ENCODE peak calls at places on chromosomes 11 and 22, in eight cellular contexts. One of them, this sample, is unnamed.

GRCh38 chr11:66280428-66280827 is 2.5 kb downstream of the CNIH2 start:
- DNase-seq in SK-N-SH: peak; percentile 47
- DNase-seq in GM12865: no peak
- DNase-seq in Calu3: no peak
- DNase-seq in keratinocyte: no peak
- DNase-seq in astrocyte of the spinal cord: peak; percentile 7
- DNase-seq in BJ: no peak
- DNase-seq in hepatocyte: no peak
- DNase-seq in this sample: no peak

GRCh38 chr11:76076749-76077148 is 129.6 kb downstream of the WNT11 start:
- DNase-seq in SK-N-SH: no peak
- DNase-seq in GM12865: no peak
- DNase-seq in Calu3: no peak
- DNase-seq in keratinocyte: no peak
- DNase-seq in astrocyte of the spinal cord: no peak
- DNase-seq in BJ: no peak
- DNase-seq in hepatocyte: no peak
- DNase-seq in this sample: no peak

GRCh38 chr11:113162590-113162961 is 151.8 kb upstream of the TTC12 start:
- DNase-seq in SK-N-SH: no peak
- DNase-seq in GM12865: no peak
- DNase-seq in Calu3: no peak
- DNase-seq in keratinocyte: no peak
- DNase-seq in astrocyte of the spinal cord: peak; percentile 20
- DNase-seq in BJ: no peak
- DNase-seq in hepatocyte: no peak
- DNase-seq in this sample: no peak

GRCh38 chr11:134987223-134987768 is 575.3 kb upstream of the B3GAT1 start:
- DNase-seq in SK-N-SH: no peak
- DNase-seq in GM12865: no peak
- DNase-seq in Calu3: no peak
- DNase-seq in keratinocyte: no peak
- DNase-seq in astrocyte of the spinal cord: no peak
- DNase-seq in BJ: no peak
- DNase-seq in hepatocyte: peak; percentile 54
- DNase-seq in this sample: no peak

GRCh38 chr11:28521075-28521474 is 412.9 kb downstream of the METTL15 start:
- DNase-seq in SK-N-SH: no peak
- DNase-seq in GM12865: no peak
- DNase-seq in Calu3: no peak
- DNase-seq in keratinocyte: no peak
- DNase-seq in astrocyte of the spinal cord: no peak
- DNase-seq in BJ: no peak
- DNase-seq in hepatocyte: no peak
- DNase-seq in this sample: no peak

GRCh38 chr11:84413547-84413946 is 1127.4 kb upstream of the CCDC90B start:
- DNase-seq in SK-N-SH: no peak
- DNase-seq in GM12865: no peak
- DNase-seq in Calu3: no peak
- DNase-seq in keratinocyte: no peak
- DNase-seq in astrocyte of the spinal cord: no peak
- DNase-seq in BJ: no peak
- DNase-seq in hepatocyte: no peak
- DNase-seq in this sample: no peak

GRCh38 chr11:58923300-58923788 is 15.9 kb upstream of the GLYATL1 start:
- DNase-seq in SK-N-SH: peak; percentile 13
- DNase-seq in GM12865: peak; percentile 51
- DNase-seq in Calu3: no peak
- DNase-seq in keratinocyte: no peak
- DNase-seq in astrocyte of the spinal cord: peak; percentile 54
- DNase-seq in BJ: no peak
- DNase-seq in hepatocyte: peak; percentile 60
- DNase-seq in this sample: peak; percentile 27

GRCh38 chr22:43862074-43862881 is at the start of gene SULT4A1:
- DNase-seq in SK-N-SH: peak; percentile 92
- DNase-seq in GM12865: no peak
- DNase-seq in Calu3: peak; percentile 63
- DNase-seq in keratinocyte: no peak
- DNase-seq in astrocyte of the spinal cord: no peak
- DNase-seq in BJ: no peak
- DNase-seq in hepatocyte: peak; percentile 76
- DNase-seq in this sample: peak; percentile 63

GRCh38 chr22:44828193-44828592 is 75.8 kb downstream of the ARHGAP8 start:
- DNase-seq in SK-N-SH: peak; percentile 87
- DNase-seq in GM12865: peak; percentile 32
- DNase-seq in Calu3: peak; percentile 55
- DNase-seq in keratinocyte: no peak
- DNase-seq in astrocyte of the spinal cord: no peak
- DNase-seq in BJ: no peak
- DNase-seq in hepatocyte: no peak
- DNase-seq in this sample: peak; percentile 4

GRCh38 chr11:11722861-11723260 is 101.1 kb upstream of the GALNT18 start:
- DNase-seq in SK-N-SH: no peak
- DNase-seq in GM12865: no peak
- DNase-seq in Calu3: no peak
- DNase-seq in keratinocyte: no peak
- DNase-seq in astrocyte of the spinal cord: no peak
- DNase-seq in BJ: no peak
- DNase-seq in hepatocyte: no peak
- DNase-seq in this sample: no peak

GRCh38 chr11:61780581-61781162 is 11.7 kb downstream of the TMEM258 start:
- DNase-seq in SK-N-SH: no peak
- DNase-seq in GM12865: no peak
- DNase-seq in Calu3: no peak
- DNase-seq in keratinocyte: no peak
- DNase-seq in astrocyte of the spinal cord: no peak
- DNase-seq in BJ: no peak
- DNase-seq in hepatocyte: no peak
- DNase-seq in this sample: no peak

GRCh38 chr11:103800406-103801114 is 235.9 kb upstream of the DDI1 start:
- DNase-seq in SK-N-SH: no peak
- DNase-seq in GM12865: no peak
- DNase-seq in Calu3: no peak
- DNase-seq in keratinocyte: no peak
- DNase-seq in astrocyte of the spinal cord: no peak
- DNase-seq in BJ: no peak
- DNase-seq in hepatocyte: no peak
- DNase-seq in this sample: no peak

GRCh38 chr11:94851864-94852581 is 83.9 kb downstream of the AMOTL1 start:
- DNase-seq in SK-N-SH: no peak
- DNase-seq in GM12865: no peak
- DNase-seq in Calu3: no peak
- DNase-seq in keratinocyte: peak; percentile 88
- DNase-seq in astrocyte of the spinal cord: no peak
- DNase-seq in BJ: no peak
- DNase-seq in hepatocyte: no peak
- DNase-seq in this sample: no peak

GRCh38 chr11:62705401-62705800 is 1.8 kb downstream of the BSCL2 start:
- DNase-seq in SK-N-SH: peak; percentile 65
- DNase-seq in GM12865: no peak
- DNase-seq in Calu3: peak; percentile 29
- DNase-seq in keratinocyte: no peak
- DNase-seq in astrocyte of the spinal cord: no peak
- DNase-seq in BJ: no peak
- DNase-seq in hepatocyte: no peak
- DNase-seq in this sample: no peak

GRCh38 chr22:39439170-39439569 is 17.6 kb upstream of the MGAT3 start:
- DNase-seq in SK-N-SH: no peak
- DNase-seq in GM12865: no peak
- DNase-seq in Calu3: no peak
- DNase-seq in keratinocyte: no peak
- DNase-seq in astrocyte of the spinal cord: peak; percentile 47
- DNase-seq in BJ: no peak
- DNase-seq in hepatocyte: peak; percentile 56
- DNase-seq in this sample: no peak

GRCh38 chr11:43493431-43493830 is 134.7 kb downstream of the TTC17 start:
- DNase-seq in SK-N-SH: no peak
- DNase-seq in GM12865: no peak
- DNase-seq in Calu3: no peak
- DNase-seq in keratinocyte: no peak
- DNase-seq in astrocyte of the spinal cord: no peak
- DNase-seq in BJ: no peak
- DNase-seq in hepatocyte: no peak
- DNase-seq in this sample: no peak

GRCh38 chr11:73270855-73271477 is 1.2 kb upstream of the P2RY6 start:
- DNase-seq in SK-N-SH: no peak
- DNase-seq in GM12865: no peak
- DNase-seq in Calu3: no peak
- DNase-seq in keratinocyte: no peak
- DNase-seq in astrocyte of the spinal cord: no peak
- DNase-seq in BJ: no peak
- DNase-seq in hepatocyte: no peak
- DNase-seq in this sample: no peak

GRCh38 chr22:40403141-40403540 is 32.7 kb downstream of the SGSM3 start:
- DNase-seq in SK-N-SH: no peak
- DNase-seq in GM12865: no peak
- DNase-seq in Calu3: no peak
- DNase-seq in keratinocyte: no peak
- DNase-seq in astrocyte of the spinal cord: no peak
- DNase-seq in BJ: no peak
- DNase-seq in hepatocyte: no peak
- DNase-seq in this sample: no peak

GRCh38 chr11:101456812-101457211 is 127.0 kb downstream of the TRPC6 start:
- DNase-seq in SK-N-SH: no peak
- DNase-seq in GM12865: no peak
- DNase-seq in Calu3: no peak
- DNase-seq in keratinocyte: no peak
- DNase-seq in astrocyte of the spinal cord: peak; percentile 45
- DNase-seq in BJ: no peak
- DNase-seq in hepatocyte: peak; percentile 29
- DNase-seq in this sample: peak; percentile 24
- TF ChIP-seq CTCF in SK-N-SH: peak; percentile 66
- TF ChIP-seq CTCF in GM12865: peak; percentile 5
- TF ChIP-seq CTCF in Calu3: no peak
- TF ChIP-seq CTCF in keratinocyte: peak; percentile 5
- TF ChIP-seq CTCF in astrocyte of the spinal cord: peak; percentile 16
- TF ChIP-seq CTCF in BJ: peak; percentile 33
- TF ChIP-seq CTCF in hepatocyte: peak; percentile 74
- TF ChIP-seq CTCF in this sample: peak; percentile 22

GRCh38 chr11:121446752-121447156 is 5.4 kb upstream of the SORL1 start:
- DNase-seq in SK-N-SH: peak; percentile 67
- DNase-seq in GM12865: peak; percentile 64
- DNase-seq in Calu3: no peak
- DNase-seq in keratinocyte: no peak
- DNase-seq in astrocyte of the spinal cord: peak; percentile 33
- DNase-seq in BJ: no peak
- DNase-seq in hepatocyte: no peak
- DNase-seq in this sample: peak; percentile 33
- TF ChIP-seq CTCF in SK-N-SH: peak; percentile 39
- TF ChIP-seq CTCF in GM12865: peak; percentile 3
- TF ChIP-seq CTCF in Calu3: no peak
- TF ChIP-seq CTCF in keratinocyte: peak; percentile 2
- TF ChIP-seq CTCF in astrocyte of the spinal cord: peak; percentile 33
- TF ChIP-seq CTCF in BJ: peak; percentile 30
- TF ChIP-seq CTCF in hepatocyte: peak; percentile 33
- TF ChIP-seq CTCF in this sample: peak; percentile 23

DNA sequence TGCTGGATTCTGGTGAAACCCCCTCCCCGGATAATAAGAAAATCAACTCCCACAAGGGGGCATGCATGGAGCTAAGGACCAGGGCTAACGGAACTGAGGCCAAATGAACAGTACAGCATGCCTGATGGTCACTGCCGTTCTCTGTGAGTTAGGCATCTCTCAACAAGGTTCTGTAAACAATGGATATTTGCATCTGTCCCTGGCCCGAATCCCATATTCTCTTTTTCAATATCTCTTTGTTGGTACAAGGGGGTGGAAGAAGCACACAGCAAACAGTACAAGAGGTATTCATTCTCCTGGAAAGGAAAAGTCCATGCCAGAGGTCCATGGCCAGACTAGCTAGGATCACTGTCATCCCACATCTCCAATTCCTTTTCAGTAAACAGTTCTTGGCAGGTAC is 32.2 kb upstream of the APOA1 start:
- DNase-seq in SK-N-SH: no peak
- DNase-seq in GM12865: no peak
- DNase-seq in Calu3: no peak
- DNase-seq in keratinocyte: no peak
- DNase-seq in astrocyte of the spinal cord: no peak
- DNase-seq in BJ: no peak
- DNase-seq in hepatocyte: no peak
- DNase-seq in this sample: no peak
- TF ChIP-seq CTCF in SK-N-SH: no peak
- TF ChIP-seq CTCF in GM12865: no peak
- TF ChIP-seq CTCF in Calu3: no peak
- TF ChIP-seq CTCF in keratinocyte: no peak
- TF ChIP-seq CTCF in astrocyte of the spinal cord: no peak
- TF ChIP-seq CTCF in BJ: no peak
- TF ChIP-seq CTCF in hepatocyte: no peak
- TF ChIP-seq CTCF in this sample: no peak

GRCh38 chr11:10414659-10415058 is 40.4 kb upstream of the AMPD3 start:
- DNase-seq in SK-N-SH: no peak
- DNase-seq in GM12865: peak; percentile 23
- DNase-seq in Calu3: no peak
- DNase-seq in keratinocyte: no peak
- DNase-seq in astrocyte of the spinal cord: peak; percentile 29
- DNase-seq in BJ: no peak
- DNase-seq in hepatocyte: no peak
- DNase-seq in this sample: no peak

GRCh38 chr11:10414181-10414580 is 40.9 kb upstream of the AMPD3 start:
- DNase-seq in SK-N-SH: no peak
- DNase-seq in GM12865: no peak
- DNase-seq in Calu3: no peak
- DNase-seq in keratinocyte: no peak
- DNase-seq in astrocyte of the spinal cord: no peak
- DNase-seq in BJ: no peak
- DNase-seq in hepatocyte: no peak
- DNase-seq in this sample: no peak

GRCh38 chr11:10418259-10418949 is 36.7 kb upstream of the AMPD3 start:
- DNase-seq in SK-N-SH: no peak
- DNase-seq in GM12865: no peak
- DNase-seq in Calu3: no peak
- DNase-seq in keratinocyte: no peak
- DNase-seq in astrocyte of the spinal cord: no peak
- DNase-seq in BJ: no peak
- DNase-seq in hepatocyte: no peak
- DNase-seq in this sample: peak; percentile 45

GRCh38 chr11:10413268-10413667 is 41.8 kb upstream of the AMPD3 start:
- DNase-seq in SK-N-SH: no peak
- DNase-seq in GM12865: peak; percentile 72
- DNase-seq in Calu3: peak; percentile 32
- DNase-seq in keratinocyte: no peak
- DNase-seq in astrocyte of the spinal cord: no peak
- DNase-seq in BJ: no peak
- DNase-seq in hepatocyte: no peak
- DNase-seq in this sample: peak; percentile 14

DNA sequence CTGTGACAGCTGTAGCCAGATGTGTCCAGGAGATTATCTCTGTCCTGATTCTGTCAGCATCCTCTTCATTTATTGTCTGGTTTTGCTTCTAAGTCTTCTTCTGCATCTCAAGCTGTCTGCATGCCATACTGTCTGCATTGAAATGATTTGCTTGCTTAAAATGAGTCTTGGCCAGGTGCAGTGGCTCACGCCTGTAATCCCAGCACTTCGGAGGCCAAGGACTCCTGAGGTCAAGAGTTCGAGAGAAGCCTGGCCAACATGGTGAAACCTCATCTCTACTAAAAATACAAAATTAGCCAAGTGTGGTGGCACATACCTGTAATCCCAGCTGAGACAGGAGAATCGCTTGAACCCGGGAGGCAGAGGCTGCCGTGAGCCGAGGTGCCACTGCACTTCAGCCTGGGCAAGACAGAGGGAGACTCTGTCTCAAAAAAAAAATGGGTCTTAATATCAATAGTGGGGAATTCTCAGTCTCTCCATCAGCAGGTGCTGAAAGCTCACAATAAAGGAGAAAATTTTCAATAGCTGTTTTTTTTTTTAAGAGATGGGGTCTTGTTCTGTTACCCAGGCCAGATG is 39.2 kb upstream of the AMPD3 start:
- DNase-seq in SK-N-SH: no peak
- DNase-seq in GM12865: no peak
- DNase-seq in Calu3: no peak
- DNase-seq in keratinocyte: no peak
- DNase-seq in astrocyte of the spinal cord: no peak
- DNase-seq in BJ: no peak
- DNase-seq in hepatocyte: no peak
- DNase-seq in this sample: no peak
- TF ChIP-seq CTCF in SK-N-SH: no peak
- TF ChIP-seq CTCF in GM12865: peak; percentile 13
- TF ChIP-seq CTCF in Calu3: no peak
- TF ChIP-seq CTCF in keratinocyte: no peak
- TF ChIP-seq CTCF in astrocyte of the spinal cord: no peak
- TF ChIP-seq CTCF in BJ: no peak
- TF ChIP-seq CTCF in hepatocyte: no peak
- TF ChIP-seq CTCF in this sample: no peak

This sample was measured in cardiac muscle cell.